ENCODE peak calls at places on chromosomes 11 and 22, in nine cellular contexts. J is vagina, L is epithelial cell of esophagus, A is mucosa of descending colon, G is OCI-LY7, Q is thoracic aorta, E is HFF-Myc, V is sigmoid colon, C is gastrocnemius medialis. T is an unnamed sample.

GRCh38 chr11:117564321-117564720 is 232.7 kb downstream of the DSCAML1 start:
- DNase-seq in J (no peak), L (no peak), A (no peak), G (no peak), Q (no peak), E (no peak), V (no peak), C (no peak), T (no peak)

GRCh38 chr11:86790867-86791849 is 9.2 kb upstream of the PRSS23 start:
- DNase-seq in J (no peak), L (no peak), A (no peak), G (no peak), Q (no peak), E (no peak), V (no peak), C (no peak), T (no peak)

GRCh38 chr11:106493751-106494150 is 416.3 kb downstream of the AASDHPPT start:
- DNase-seq in J (no peak), L (no peak), A (no peak), G (no peak), Q (no peak), E (no peak), V (no peak), C (no peak), T (no peak)

GRCh38 chr11:16853859-16854258 is 115.4 kb downstream of the C11orf58 start:
- DNase-seq in J (no peak), L (no peak), A (no peak), G (no peak), Q (no peak), E (no peak), V (no peak), C (no peak), T (no peak)

GRCh38 chr22:41672780-41673509 is 15.7 kb downstream of the SNU13 start:
- DNase-seq in J (no peak), L (peak; percentile 38), A (no peak), G (peak; percentile 56), Q (no peak), E (no peak), V (no peak), C (no peak), T (no peak)

GRCh38 chr11:121469910-121470309 is 17.1 kb upstream of the SORL1-AS1 start:
- DNase-seq in J (no peak), L (no peak), A (no peak), G (no peak), Q (no peak), E (no peak), V (no peak), C (no peak), T (no peak)

GRCh38 chr11:19873730-19874129 is 161.1 kb downstream of the NAV2 start:
- DNase-seq in J (no peak), L (no peak), A (no peak), G (no peak), Q (no peak), E (no peak), V (no peak), C (no peak), T (no peak)

GRCh38 chr11:73838443-73839122 is 38.1 kb downstream of the COA4 start:
- DNase-seq in J (no peak), L (no peak), A (no peak), G (no peak), Q (no peak), E (no peak), V (no peak), C (no peak), T (no peak)

GRCh38 chr11:8168485-8169257 is at the start of gene RIC3:
- DNase-seq in J (no peak), L (no peak), A (peak; percentile 47), G (no peak), Q (no peak), E (no peak), V (peak; percentile 69), C (peak; percentile 20), T (no peak)

GRCh38 chr11:46178542-46178941 is 57.3 kb upstream of the PHF21A start:
- DNase-seq in J (no peak), L (no peak), A (no peak), G (no peak), Q (no peak), E (no peak), V (no peak), C (no peak), T (no peak)

GRCh38 chr11:202490-202889 is 4.7 kb downstream of the BET1L start:
- DNase-seq in J (no peak), L (no peak), A (no peak), G (no peak), Q (no peak), E (no peak), V (no peak), C (no peak), T (no peak)

GRCh38 chr11:131511794-131512193 is 141.4 kb downstream of the NTM start:
- DNase-seq in J (no peak), L (peak; percentile 22), A (no peak), G (peak; percentile 48), Q (no peak), E (no peak), V (no peak), C (no peak), T (no peak)

GRCh38 chr11:66910669-66911068 is 47.5 kb downstream of the PC start:
- DNase-seq in J (no peak), L (no peak), A (no peak), G (no peak), Q (no peak), E (no peak), V (no peak), C (no peak), T (no peak)

GRCh38 chr11:131897247-131897646 is 526.8 kb downstream of the NTM start:
- DNase-seq in J (no peak), L (peak; percentile 58), A (no peak), G (no peak), Q (no peak), E (no peak), V (no peak), C (no peak), T (no peak)

GRCh38 chr11:69002743-69003231 is 10.3 kb downstream of the MRGPRF start:
- DNase-seq in J (no peak), L (no peak), A (no peak), G (no peak), Q (no peak), E (no peak), V (peak; percentile 67), C (no peak), T (no peak)

DNA sequence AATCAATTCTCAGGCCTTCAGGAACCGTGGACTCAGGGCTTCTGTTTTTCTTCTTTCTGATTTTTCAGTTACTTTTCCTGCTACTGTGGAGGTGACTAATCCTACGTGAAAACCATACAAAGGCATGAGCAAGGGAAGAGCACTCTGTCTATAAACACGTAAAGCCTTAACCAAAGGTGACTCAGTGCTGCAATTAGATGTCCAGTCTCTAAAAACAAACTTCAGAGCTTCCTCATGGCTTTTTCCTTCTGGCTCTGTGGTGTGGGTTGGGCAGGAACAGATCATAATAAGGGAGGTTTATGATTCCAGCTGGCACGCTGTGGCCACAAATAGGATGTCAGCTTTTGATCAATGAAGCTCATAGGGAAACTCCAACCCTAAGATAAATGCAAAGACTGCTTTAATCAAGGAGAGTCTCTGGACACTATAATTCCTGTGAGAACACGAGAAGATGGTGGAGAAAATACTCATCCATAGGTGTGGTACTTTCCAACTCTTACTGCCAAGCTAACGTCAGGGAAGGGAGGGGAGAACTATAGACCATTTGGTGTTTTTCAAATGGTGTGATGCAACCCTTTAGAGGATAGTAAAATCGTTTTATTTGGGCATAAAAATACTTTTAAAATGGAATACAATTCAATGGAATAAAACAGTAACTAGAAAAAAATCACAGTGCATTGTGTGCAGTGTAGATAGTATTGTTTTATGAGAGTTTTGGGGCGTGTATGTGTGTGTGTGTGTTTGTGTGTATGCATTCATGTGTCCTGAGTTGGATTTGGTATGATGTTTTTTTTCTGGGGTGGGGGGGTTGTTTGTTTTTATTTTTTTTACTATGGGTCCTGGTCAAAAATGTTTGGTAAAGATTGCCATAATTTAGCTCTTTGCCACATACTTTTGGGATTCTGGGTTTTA is at the start of gene NXPE2:
- DNase-seq in J (no peak), L (peak; percentile 43), A (no peak), G (no peak), Q (no peak), E (no peak), V (no peak), C (no peak), T (peak; percentile 55)
- H3K4me3 ChIP-seq in J (no peak within 1 kb of the TSS), L (no peak within 1 kb of the TSS), A (no peak within 1 kb of the TSS), G (no peak within 1 kb of the TSS), Q (no peak within 1 kb of the TSS), E (no peak within 1 kb of the TSS), V (no peak within 1 kb of the TSS), C (no peak within 1 kb of the TSS), T (no peak within 1 kb of the TSS)

DNA sequence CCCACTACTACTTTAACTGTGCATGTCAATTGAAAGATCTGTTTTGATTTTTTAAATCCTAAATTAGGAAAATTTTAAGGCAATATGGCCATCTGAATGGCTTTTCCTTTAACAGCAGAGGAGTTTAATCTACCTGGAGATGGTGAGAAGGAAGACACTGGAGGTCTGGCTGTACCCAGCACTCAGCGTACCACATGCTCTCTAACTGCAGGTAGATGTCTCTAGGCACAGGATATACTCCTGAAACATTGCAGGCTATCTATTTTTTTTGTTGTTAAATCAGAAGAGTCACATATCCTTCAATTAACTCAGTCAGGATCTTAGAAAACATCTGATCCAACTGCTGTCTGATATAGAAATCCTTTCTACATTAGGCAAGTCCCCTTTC is 17.3 kb upstream of the CASTOR1 start:
- DNase-seq in J (no peak), L (no peak), A (no peak), G (peak; percentile 34), Q (no peak), E (no peak), V (no peak), C (no peak), T (no peak)
- H3K4me3 ChIP-seq in J (no peak overlapping the region), L (no peak overlapping the region), A (no peak overlapping the region), G (peak overlapping the region; percentile 61), Q (no peak overlapping the region), E (no peak overlapping the region), V (no peak overlapping the region), C (no peak overlapping the region), T (no peak overlapping the region)

GRCh38 chr11:6646040-6646439 is 9.6 kb downstream of the DCHS1 start:
- DNase-seq in J (no peak), L (no peak), A (peak; percentile 75), G (peak; percentile 18), Q (no peak), E (no peak), V (peak; percentile 82), C (peak; percentile 66), T (no peak)
- H3K4me3 ChIP-seq in J (peak overlapping the region; percentile 20), L (no peak overlapping the region), A (no peak overlapping the region), G (peak overlapping the region; percentile 48), Q (peak overlapping the region; percentile 35), E (peak overlapping the region; percentile 32), V (no peak overlapping the region), C (no peak overlapping the region), T (peak overlapping the region; percentile 34)

DNA sequence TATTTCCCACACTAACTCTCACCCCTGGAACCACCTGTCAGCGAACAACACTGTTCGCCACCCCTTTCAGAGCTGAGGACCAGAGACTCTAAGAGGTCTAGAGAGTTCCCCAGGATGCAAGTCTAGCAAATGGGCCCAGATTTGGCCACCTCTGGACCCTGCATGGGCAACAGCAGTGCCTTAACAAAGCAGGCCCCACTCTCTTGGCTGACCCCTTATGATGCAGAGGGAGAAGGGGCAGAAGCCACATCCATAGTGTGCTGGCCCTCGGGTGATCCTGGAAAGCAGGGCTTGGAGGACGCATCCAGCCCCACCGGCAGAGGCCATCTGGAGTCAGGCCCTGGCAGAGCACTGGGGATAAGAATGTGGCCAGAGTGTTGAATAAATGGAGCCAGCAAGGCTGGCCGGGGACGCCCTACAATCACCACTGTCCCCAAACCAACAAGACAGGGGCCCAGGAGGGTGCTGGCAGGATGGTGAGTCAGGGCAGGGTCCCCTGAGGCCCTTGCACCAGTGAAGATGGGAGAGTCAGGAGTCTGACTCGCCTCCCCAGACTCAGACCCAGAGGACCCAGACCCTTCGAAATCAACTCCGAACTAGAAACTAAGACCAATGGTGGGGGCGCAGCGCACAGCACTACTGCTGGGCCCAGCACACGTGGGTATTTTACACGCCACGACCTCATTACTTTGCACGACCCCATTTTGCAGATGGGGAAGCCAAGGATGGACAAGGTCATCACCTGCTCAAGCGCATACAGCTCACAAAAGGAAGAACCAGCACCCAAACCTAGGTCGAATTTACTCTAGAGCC is 6.5 kb downstream of the CSNK1E start:
- DNase-seq in J (no peak), L (no peak), A (no peak), G (no peak), Q (no peak), E (no peak), V (peak; percentile 80), C (no peak), T (no peak)
- H3K4me3 ChIP-seq in J (no peak overlapping the region), L (no peak overlapping the region), A (no peak overlapping the region), G (no peak overlapping the region), Q (peak overlapping the region; percentile 4), E (no peak overlapping the region), V (peak overlapping the region; percentile 8), C (no peak overlapping the region), T (no peak overlapping the region)

T was measured in AG04449.